ENCODE peak calls at places on chromosomes 6 and 20, in five cellular contexts. One of them, this sample, is unnamed.
A peak's percentile ranks its signal among the peaks of the same experiment; 100 is the strongest.

GRCh38 chr6:91081452-91082067 is 494.7 kb upstream of the MAP3K7 start:
- DNase-seq in neuronal stem cell: peak; percentile 50
- DNase-seq in H9: no peak
- DNase-seq in trophoblast cell: peak; percentile 72
- DNase-seq in H1: no peak
- DNase-seq in this sample: peak; percentile 70

GRCh38 chr6:130324657-130325056 is 41.2 kb upstream of the TMEM200A start:
- DNase-seq in H9: no peak
- DNase-seq in H1: no peak
- DNase-seq in trophoblast cell: peak; percentile 57
- DNase-seq in neuronal stem cell: no peak
- DNase-seq in this sample: no peak

GRCh38 chr20:41183391-41183790 is 46.0 kb downstream of the PLCG1 start:
- DNase-seq in H1: peak; percentile 38
- DNase-seq in neuronal stem cell: no peak
- DNase-seq in H9: no peak
- DNase-seq in trophoblast cell: no peak
- DNase-seq in this sample: no peak

GRCh38 chr6:15921243-15921642 is 207.6 kb upstream of the MYLIP start:
- DNase-seq in H1: no peak
- DNase-seq in H9: no peak
- DNase-seq in neuronal stem cell: no peak
- DNase-seq in trophoblast cell: no peak
- DNase-seq in this sample: peak; percentile 58

GRCh38 chr20:13089950-13090469 is 81.2 kb downstream of the SPTLC3 start:
- DNase-seq in neuronal stem cell: no peak
- DNase-seq in H1: no peak
- DNase-seq in H9: no peak
- DNase-seq in trophoblast cell: peak; percentile 20
- DNase-seq in this sample: no peak

GRCh38 chr6:7052441-7052936 is 55.3 kb upstream of the RREB1 start:
- DNase-seq in H9: peak; percentile 49
- DNase-seq in trophoblast cell: no peak
- DNase-seq in neuronal stem cell: peak; percentile 35
- DNase-seq in H1: peak; percentile 69
- DNase-seq in this sample: peak; percentile 87

GRCh38 chr6:135870722-135871121 is 19.2 kb downstream of the PDE7B start:
- DNase-seq in neuronal stem cell: no peak
- DNase-seq in trophoblast cell: no peak
- DNase-seq in H9: no peak
- DNase-seq in H1: no peak
- DNase-seq in this sample: peak; percentile 45

GRCh38 chr6:52375780-52376556 is 14.0 kb downstream of the PAQR8 start:
- DNase-seq in H1: no peak
- DNase-seq in trophoblast cell: no peak
- DNase-seq in H9: no peak
- DNase-seq in neuronal stem cell: no peak
- DNase-seq in this sample: no peak

GRCh38 chr6:16769131-16769985 is 8.1 kb upstream of the ATXN1 start:
- DNase-seq in trophoblast cell: peak; percentile 61
- DNase-seq in H9: no peak
- DNase-seq in neuronal stem cell: no peak
- DNase-seq in H1: no peak
- DNase-seq in this sample: peak; percentile 78

GRCh38 chr6:108024427-108025073 is 50.0 kb downstream of the OSTM1 start:
- DNase-seq in H1: no peak
- DNase-seq in neuronal stem cell: no peak
- DNase-seq in trophoblast cell: no peak
- DNase-seq in H9: no peak
- DNase-seq in this sample: no peak

GRCh38 chr20:32879538-32879937 is 20.8 kb downstream of the EFCAB8 start:
- DNase-seq in H1: no peak
- DNase-seq in trophoblast cell: no peak
- DNase-seq in neuronal stem cell: no peak
- DNase-seq in H9: no peak
- DNase-seq in this sample: no peak

GRCh38 chr6:170102038-170102437 is 188.8 kb downstream of the DLL1 start:
- DNase-seq in H1: no peak
- DNase-seq in neuronal stem cell: no peak
- DNase-seq in trophoblast cell: no peak
- DNase-seq in H9: peak; percentile 27
- DNase-seq in this sample: no peak

GRCh38 chr6:144332177-144332576 is 47.0 kb downstream of the UTRN start:
- DNase-seq in H1: no peak
- DNase-seq in H9: no peak
- DNase-seq in neuronal stem cell: no peak
- DNase-seq in trophoblast cell: no peak
- DNase-seq in this sample: no peak

GRCh38 chr6:85726206-85726605 is 83.5 kb upstream of the SYNCRIP start:
- DNase-seq in H9: no peak
- DNase-seq in H1: no peak
- DNase-seq in trophoblast cell: peak; percentile 2
- DNase-seq in neuronal stem cell: peak; percentile 3
- DNase-seq in this sample: no peak

GRCh38 chr20:37886851-37887297 is 16.1 kb upstream of the VSTM2L start:
- DNase-seq in H9: no peak
- DNase-seq in trophoblast cell: no peak
- DNase-seq in H1: no peak
- DNase-seq in neuronal stem cell: no peak
- DNase-seq in this sample: no peak

GRCh38 chr6:27495386-27496135 is 22.7 kb upstream of the ZNF184 start:
- DNase-seq in neuronal stem cell: peak; percentile 72
- DNase-seq in H1: peak; percentile 95
- DNase-seq in trophoblast cell: peak; percentile 81
- DNase-seq in H9: peak; percentile 92
- DNase-seq in this sample: peak; percentile 84

GRCh38 chr20:41133709-41134361 is 3.5 kb upstream of the PLCG1 start:
- DNase-seq in neuronal stem cell: no peak
- DNase-seq in trophoblast cell: no peak
- DNase-seq in H1: no peak
- DNase-seq in H9: no peak
- DNase-seq in this sample: no peak

GRCh38 chr6:27902335-27903314 is 9.6 kb downstream of the OR2B2 start:
- DNase-seq in trophoblast cell: peak; percentile 96
- DNase-seq in H1: peak; percentile 94
- DNase-seq in neuronal stem cell: peak; percentile 94
- DNase-seq in H9: peak; percentile 78
- DNase-seq in this sample: peak; percentile 89

GRCh38 chr6:41769376-41769775 is 10.3 kb downstream of the FRS3 start:
- DNase-seq in H1: no peak
- DNase-seq in neuronal stem cell: no peak
- DNase-seq in H9: no peak
- DNase-seq in trophoblast cell: no peak
- DNase-seq in this sample: no peak

GRCh38 chr6:63615590-63615989 is 20.0 kb upstream of the PHF3 start:
- DNase-seq in H1: no peak
- DNase-seq in trophoblast cell: no peak
- DNase-seq in neuronal stem cell: no peak
- DNase-seq in H9: no peak
- DNase-seq in this sample: no peak

GRCh38 chr20:21574443-21574842 is 60.6 kb upstream of the NKX2-2 start:
- DNase-seq in trophoblast cell: no peak
- DNase-seq in neuronal stem cell: no peak
- DNase-seq in H9: no peak
- DNase-seq in H1: no peak
- DNase-seq in this sample: no peak
- H2BK12ac ChIP-seq in trophoblast cell: no peak overlapping the region
- H2BK12ac ChIP-seq in neuronal stem cell: no peak overlapping the region
- H2BK12ac ChIP-seq in H9: no peak overlapping the region
- H2BK12ac ChIP-seq in H1: peak overlapping the region; percentile 19
- H2BK12ac ChIP-seq in this sample: no peak overlapping the region

GRCh38 chr6:37633581-37634237 is 64.0 kb downstream of the MDGA1 start:
- DNase-seq in H9: no peak
- DNase-seq in neuronal stem cell: no peak
- DNase-seq in H1: no peak
- DNase-seq in trophoblast cell: no peak
- DNase-seq in this sample: no peak
- H2BK12ac ChIP-seq in H9: no peak overlapping the region
- H2BK12ac ChIP-seq in neuronal stem cell: no peak overlapping the region
- H2BK12ac ChIP-seq in H1: no peak overlapping the region
- H2BK12ac ChIP-seq in trophoblast cell: no peak overlapping the region
- H2BK12ac ChIP-seq in this sample: no peak overlapping the region

GRCh38 chr6:122696853-122697252 is 82.7 kb upstream of the FABP7 start:
- DNase-seq in H9: no peak
- DNase-seq in trophoblast cell: no peak
- DNase-seq in neuronal stem cell: no peak
- DNase-seq in H1: no peak
- DNase-seq in this sample: peak; percentile 35
- H2BK12ac ChIP-seq in H9: no peak overlapping the region
- H2BK12ac ChIP-seq in trophoblast cell: no peak overlapping the region
- H2BK12ac ChIP-seq in neuronal stem cell: no peak overlapping the region
- H2BK12ac ChIP-seq in H1: peak overlapping the region; percentile 7
- H2BK12ac ChIP-seq in this sample: peak overlapping the region; percentile 89

DNA sequence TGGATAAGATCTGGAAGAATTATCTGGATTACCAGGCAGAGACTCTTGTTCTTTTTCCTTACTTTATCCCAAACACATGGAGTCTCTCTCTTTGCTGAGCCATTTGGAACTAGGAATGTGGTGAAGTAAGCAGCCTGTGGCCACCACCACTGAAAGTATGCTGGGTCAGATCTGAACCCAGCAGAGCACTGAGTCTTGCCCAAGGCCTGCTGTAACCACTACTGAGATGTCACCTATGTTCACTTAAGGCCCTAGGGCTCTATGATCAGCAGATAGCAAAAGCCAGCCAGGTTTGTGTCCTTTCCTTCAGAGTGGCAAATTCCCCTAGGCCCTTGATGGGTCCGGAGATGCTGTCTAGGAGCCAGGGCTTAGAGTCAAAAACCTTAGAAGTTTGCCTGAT is 103.3 kb upstream of the PLN start:
- DNase-seq in neuronal stem cell: no peak
- DNase-seq in trophoblast cell: no peak
- DNase-seq in H9: no peak
- DNase-seq in H1: no peak
- DNase-seq in this sample: no peak
- H2BK12ac ChIP-seq in neuronal stem cell: no peak overlapping the region
- H2BK12ac ChIP-seq in trophoblast cell: no peak overlapping the region
- H2BK12ac ChIP-seq in H9: no peak overlapping the region
- H2BK12ac ChIP-seq in H1: no peak overlapping the region
- H2BK12ac ChIP-seq in this sample: no peak overlapping the region

GRCh38 chr6:2536451-2536850 is 214.3 kb downstream of the MYLK4 start:
- DNase-seq in H1: no peak
- DNase-seq in H9: no peak
- DNase-seq in neuronal stem cell: no peak
- DNase-seq in trophoblast cell: no peak
- DNase-seq in this sample: no peak
- H2BK12ac ChIP-seq in H1: no peak overlapping the region
- H2BK12ac ChIP-seq in H9: no peak overlapping the region
- H2BK12ac ChIP-seq in neuronal stem cell: no peak overlapping the region
- H2BK12ac ChIP-seq in trophoblast cell: no peak overlapping the region
- H2BK12ac ChIP-seq in this sample: no peak overlapping the region

GRCh38 chr6:31805939-31806469 is 762 bp downstream of the LSM2 start:
- DNase-seq in H9: no peak
- DNase-seq in neuronal stem cell: no peak
- DNase-seq in H1: no peak
- DNase-seq in trophoblast cell: no peak
- DNase-seq in this sample: peak; percentile 8
- H2BK12ac ChIP-seq in H9: no peak overlapping the region
- H2BK12ac ChIP-seq in neuronal stem cell: no peak overlapping the region
- H2BK12ac ChIP-seq in H1: peak overlapping the region; percentile 50
- H2BK12ac ChIP-seq in trophoblast cell: no peak overlapping the region
- H2BK12ac ChIP-seq in this sample: no peak overlapping the region

GRCh38 chr20:61295726-61296628 is 43.9 kb downstream of the CDH4 start:
- DNase-seq in H1: peak; percentile 41
- DNase-seq in neuronal stem cell: no peak
- DNase-seq in trophoblast cell: no peak
- DNase-seq in H9: no peak
- DNase-seq in this sample: no peak

GRCh38 chr20:61297981-61298380 is 45.9 kb downstream of the CDH4 start:
- DNase-seq in H9: no peak
- DNase-seq in neuronal stem cell: no peak
- DNase-seq in H1: no peak
- DNase-seq in trophoblast cell: no peak
- DNase-seq in this sample: peak; percentile 18

GRCh38 chr20:61296629-61297019 is 44.6 kb downstream of the CDH4 start:
- DNase-seq in trophoblast cell: no peak
- DNase-seq in H9: no peak
- DNase-seq in H1: peak; percentile 33
- DNase-seq in neuronal stem cell: no peak
- DNase-seq in this sample: no peak

GRCh38 chr20:61299088-61299487 is 47.0 kb downstream of the CDH4 start:
- DNase-seq in H9: no peak
- DNase-seq in H1: no peak
- DNase-seq in neuronal stem cell: no peak
- DNase-seq in trophoblast cell: no peak
- DNase-seq in this sample: no peak

GRCh38 chr20:61297491-61297890 is 45.4 kb downstream of the CDH4 start:
- DNase-seq in H9: no peak
- DNase-seq in H1: no peak
- DNase-seq in trophoblast cell: no peak
- DNase-seq in neuronal stem cell: no peak
- DNase-seq in this sample: no peak
- H2BK12ac ChIP-seq in H9: no peak overlapping the region
- H2BK12ac ChIP-seq in H1: no peak overlapping the region
- H2BK12ac ChIP-seq in trophoblast cell: no peak overlapping the region
- H2BK12ac ChIP-seq in neuronal stem cell: no peak overlapping the region
- H2BK12ac ChIP-seq in this sample: no peak overlapping the region